ENCODE peak calls at places on chromosomes 11 and 22, in six cellular contexts. I is transverse colon, R is spleen, L is heart left ventricle, U is HepG2, X is IMR-90. N is an unnamed sample. For H3K36me3, the result is how much of the 10 kb centered on the place peaks cover.

GRCh38 chr11:18312663-18313420 is 9.1 kb downstream of the HPS5 start:
- DNase-seq in R (no peak), X (peak), U (no peak), L (no peak), I (no peak), N (no peak)

GRCh38 chr11:93654266-93654665 is 7.2 kb upstream of the CEP295 start:
- DNase-seq in X (no peak), I (no peak), L (no peak), R (no peak), U (no peak), N (no peak)

GRCh38 chr11:14065692-14066091 is 103.2 kb downstream of the SPON1 start:
- DNase-seq in L (no peak), R (no peak), I (no peak), X (no peak), U (no peak), N (no peak)

GRCh38 chr22:46450931-46451660 is 86.3 kb downstream of the CELSR1 start:
- DNase-seq in U (no peak), L (peak), I (no peak), R (no peak), X (no peak), N (no peak)

GRCh38 chr11:44949160-44950035 is 1.3 kb downstream of the TP53I11 start:
- DNase-seq in L (no peak), I (peak), R (peak), U (no peak), X (peak), N (no peak)

GRCh38 chr22:36453266-36453607 is 28.2 kb downstream of the TXN2 start:
- DNase-seq in X (no peak), I (peak), R (no peak), L (no peak), U (no peak), N (no peak)

GRCh38 chr11:118263694-118264567 is at the start of gene MPZL2:
- DNase-seq in X (no peak), R (peak), I (peak), L (peak), U (peak), N (no peak)

GRCh38 chr11:35146711-35147110 is 7.7 kb downstream of the CD44 start:
- DNase-seq in L (no peak), X (peak), R (no peak), I (no peak), U (no peak), N (no peak)

GRCh38 chr11:61752117-61752924 is at the start of gene MYRF:
- DNase-seq in L (no peak), U (no peak), X (peak), I (peak), R (peak), N (no peak)

GRCh38 chr11:75023446-75024067 is 34.8 kb downstream of the NEU3 start:
- DNase-seq in R (no peak), L (no peak), U (no peak), X (peak), I (no peak), N (no peak)
- H3K27ac ChIP-seq in R (no peak), L (no peak), U (no peak), X (no peak), I (no peak), N (no peak)

GRCh38 chr11:67564230-67564629 is 19.4 kb upstream of the GSTP1 start:
- DNase-seq in X (no peak), I (no peak), R (no peak), L (no peak), U (no peak), N (no peak)

GRCh38 chr11:67562951-67563350 is 20.7 kb upstream of the GSTP1 start:
- DNase-seq in R (no peak), I (no peak), L (no peak), X (no peak), U (no peak), N (no peak)

GRCh38 chr11:67563354-67564114 is 20.1 kb upstream of the GSTP1 start:
- DNase-seq in R (no peak), L (peak), U (no peak), X (peak), I (peak), N (peak)

GRCh38 chr11:67558084-67558772 is 25.4 kb upstream of the GSTP1 start:
- DNase-seq in L (peak), R (peak), U (peak), I (peak), X (no peak), N (no peak)

GRCh38 chr11:67561971-67562560 is 21.5 kb upstream of the GSTP1 start:
- DNase-seq in R (no peak), X (peak), I (no peak), U (no peak), L (no peak), N (no peak)
- TF ChIP-seq POLR2A in R (no peak), X (no peak), I (no peak), U (no peak), L (no peak), N (no peak)

DNA sequence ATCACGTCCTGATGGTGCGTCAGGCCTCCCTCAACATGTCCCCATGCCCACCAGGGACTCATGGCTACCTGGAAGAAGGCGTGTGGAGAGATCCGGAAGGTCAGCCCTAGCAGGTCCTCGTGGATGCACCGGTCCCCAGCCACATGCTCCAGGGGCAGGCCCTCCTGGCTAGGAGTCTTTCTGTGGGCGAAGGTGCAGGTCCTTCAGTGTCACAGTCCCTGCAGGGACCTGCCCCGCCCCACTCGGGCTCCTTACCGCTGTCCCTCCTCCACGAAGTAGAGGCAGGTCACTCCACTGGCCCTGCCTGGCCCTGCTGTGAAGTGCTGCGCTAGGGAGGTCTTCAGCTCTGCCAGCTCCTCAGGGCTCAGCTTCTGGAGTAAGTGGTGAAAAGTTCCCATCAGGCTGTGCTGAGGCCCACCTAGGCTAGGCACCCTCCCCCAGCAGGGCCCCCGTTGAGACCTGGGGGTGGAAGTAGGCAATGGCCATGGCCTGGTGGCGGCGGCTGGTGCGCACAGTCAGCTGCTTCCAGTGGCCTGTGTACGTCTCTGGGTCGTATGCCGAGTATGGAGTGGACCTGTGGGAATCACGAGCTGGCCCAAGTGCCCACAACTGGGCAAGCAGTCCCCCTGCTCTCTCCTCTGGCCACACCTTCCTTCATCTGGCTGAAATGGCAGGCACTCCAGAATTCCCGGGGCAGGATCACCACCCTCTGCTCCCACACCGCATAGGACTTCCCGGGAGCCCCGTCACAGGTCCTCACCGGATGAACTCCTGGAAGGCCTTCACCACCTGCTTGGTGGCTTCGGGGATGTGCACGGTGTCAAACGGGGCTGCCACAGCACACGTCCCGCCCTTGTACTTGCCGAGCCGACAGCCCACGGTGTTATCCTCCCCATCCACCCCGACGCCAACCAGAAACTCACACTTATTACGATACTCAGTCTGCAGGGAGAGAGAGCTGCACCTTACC is 1.1 kb upstream of the RANBP1 start:
- DNase-seq in U (no peak), X (no peak), L (no peak), I (no peak), R (peak), N (no peak)
- H3K36me3 ChIP-seq in U (under half), X (half or more), L (half or more), I (under half), R (under half), N (under half)

GRCh38 chr22:50505276-50505775 is 2.2 kb downstream of the LMF2 start:
- DNase-seq in I (no peak), L (no peak), U (no peak), R (peak), X (no peak), N (no peak)

GRCh38 chr22:50506611-50507420 is 686 bp downstream of the LMF2 start:
- DNase-seq in U (no peak), X (no peak), I (no peak), R (peak), L (no peak), N (no peak)

GRCh38 chr22:50507421-50507990 is at the start of gene LMF2:
- DNase-seq in L (peak), I (peak), X (no peak), R (peak), U (peak), N (peak)

GRCh38 chr22:50504245-50505211 is 3.0 kb downstream of the LMF2 start:
- DNase-seq in U (no peak), R (peak), L (no peak), X (no peak), I (no peak), N (no peak)

DNA sequence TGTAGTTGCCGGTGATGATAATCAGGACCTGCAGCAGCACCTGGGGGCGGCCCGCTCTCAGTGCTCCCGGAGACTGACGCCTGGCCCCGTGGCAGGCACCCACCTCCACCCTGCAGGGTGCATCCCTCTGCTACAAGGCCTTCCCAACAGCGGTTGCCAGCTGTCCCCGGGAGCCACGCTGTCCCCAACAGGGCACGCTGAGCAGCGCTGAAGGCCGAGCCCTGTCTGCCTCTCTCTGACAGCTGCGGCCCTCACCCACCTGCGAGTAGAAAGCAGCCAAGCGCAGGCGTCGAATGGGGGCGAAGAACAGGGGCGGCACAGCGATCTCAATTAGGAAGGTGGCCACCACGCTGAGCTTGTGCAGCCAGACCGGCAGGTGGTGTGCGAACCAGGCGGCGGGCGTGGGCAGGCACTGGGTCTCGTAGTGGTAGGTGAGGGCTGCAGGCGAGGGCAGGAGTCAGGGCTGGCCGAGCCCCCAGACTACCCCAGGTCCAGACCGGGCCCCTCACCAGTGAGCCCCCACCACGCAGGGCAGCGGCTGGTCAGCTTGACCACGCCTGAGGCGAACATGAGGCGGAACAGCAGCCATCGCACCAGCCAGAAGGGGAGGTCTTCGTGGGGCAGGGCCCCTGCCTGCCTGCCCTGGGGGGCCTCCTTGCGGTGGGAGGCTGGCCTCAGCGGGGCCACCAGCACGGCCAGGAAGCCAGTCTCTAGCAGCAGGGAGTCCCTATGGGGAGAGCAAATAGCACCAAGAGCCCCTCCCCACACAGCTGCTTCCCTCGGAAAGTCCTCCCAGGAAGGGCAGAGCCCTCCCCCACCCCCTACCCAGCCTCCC is 1.5 kb downstream of the LMF2 start:
- DNase-seq in X (no peak), I (no peak), U (no peak), L (no peak), R (peak), N (no peak)
- H3K27ac ChIP-seq in X (no peak), I (no peak), U (no peak), L (no peak), R (no peak), N (no peak)

N was measured in gastrocnemius medialis.